ENCODE peak calls at places on chromosomes 16 and 17, in four cellular contexts. One of them, this sample, is unnamed.

GRCh38 chr17:50798424-50799344 is 31.4 kb upstream of the ANKRD40CL start:
- DNase-seq in MM.1S: no peak
- DNase-seq in hepatocyte: peak; percentile 21
- DNase-seq in GM12878: no peak
- DNase-seq in this sample: no peak

GRCh38 chr16:62891-63290 is 9.3 kb downstream of the SNRNP25 start:
- DNase-seq in GM12878: no peak
- DNase-seq in hepatocyte: no peak
- DNase-seq in MM.1S: no peak
- DNase-seq in this sample: no peak

GRCh38 chr16:68289621-68290329 is 21.0 kb downstream of the SLC7A6OS start:
- DNase-seq in MM.1S: no peak
- DNase-seq in GM12878: peak; percentile 77
- DNase-seq in hepatocyte: no peak
- DNase-seq in this sample: peak; percentile 78

GRCh38 chr16:82016268-82016667 is 5.0 kb upstream of the SDR42E1 start:
- DNase-seq in GM12878: no peak
- DNase-seq in MM.1S: peak; percentile 11
- DNase-seq in hepatocyte: peak; percentile 25
- DNase-seq in this sample: peak; percentile 24

GRCh38 chr17:77385750-77386501 is 245.2 kb downstream of the SEC14L1 start:
- DNase-seq in GM12878: no peak
- DNase-seq in MM.1S: no peak
- DNase-seq in hepatocyte: no peak
- DNase-seq in this sample: no peak

GRCh38 chr17:80283116-80283852 is 22.6 kb downstream of the RNF213 start:
- DNase-seq in GM12878: no peak
- DNase-seq in MM.1S: no peak
- DNase-seq in hepatocyte: no peak
- DNase-seq in this sample: no peak

GRCh38 chr17:60586288-60586974 is 13.6 kb upstream of the PPM1D start:
- DNase-seq in MM.1S: peak; percentile 24
- DNase-seq in hepatocyte: peak; percentile 40
- DNase-seq in GM12878: no peak
- DNase-seq in this sample: no peak

GRCh38 chr17:60525347-60525623 is 757 bp downstream of the APPBP2 start:
- DNase-seq in hepatocyte: peak; percentile 40
- DNase-seq in GM12878: no peak
- DNase-seq in MM.1S: no peak
- DNase-seq in this sample: peak; percentile 28

GRCh38 chr17:41707803-41708669 is 4.1 kb upstream of the GAST start:
- DNase-seq in GM12878: no peak
- DNase-seq in MM.1S: no peak
- DNase-seq in hepatocyte: no peak
- DNase-seq in this sample: no peak

GRCh38 chr16:582614-583331 is 7.1 kb upstream of the RAB40C start:
- DNase-seq in hepatocyte: no peak
- DNase-seq in MM.1S: no peak
- DNase-seq in GM12878: no peak
- DNase-seq in this sample: no peak

GRCh38 chr17:73465130-73465529 is 153.3 kb upstream of the CDC42EP4 start:
- DNase-seq in hepatocyte: no peak
- DNase-seq in GM12878: no peak
- DNase-seq in MM.1S: no peak
- DNase-seq in this sample: no peak

GRCh38 chr17:74080936-74081335 is 122.5 kb upstream of the RPL38 start:
- DNase-seq in MM.1S: no peak
- DNase-seq in hepatocyte: no peak
- DNase-seq in GM12878: no peak
- DNase-seq in this sample: no peak

GRCh38 chr17:67528751-67529436 is 151.8 kb downstream of the PITPNC1 start:
- DNase-seq in MM.1S: no peak
- DNase-seq in GM12878: no peak
- DNase-seq in hepatocyte: peak; percentile 88
- DNase-seq in this sample: peak; percentile 95

GRCh38 chr16:11085025-11085485 is 140.7 kb downstream of the CLEC16A start:
- DNase-seq in MM.1S: no peak
- DNase-seq in GM12878: no peak
- DNase-seq in hepatocyte: no peak
- DNase-seq in this sample: peak; percentile 71

GRCh38 chr16:85310868-85311585 is 198.8 kb upstream of the CIBAR2 start:
- DNase-seq in hepatocyte: no peak
- DNase-seq in MM.1S: no peak
- DNase-seq in GM12878: no peak
- DNase-seq in this sample: no peak

GRCh38 chr17:39808409-39808997 is 55.6 kb downstream of the IKZF3 start:
- DNase-seq in MM.1S: no peak
- DNase-seq in hepatocyte: peak; percentile 9
- DNase-seq in GM12878: no peak
- DNase-seq in this sample: no peak

GRCh38 chr17:37488607-37489196 is 989 bp upstream of the DUSP14 start:
- DNase-seq in MM.1S: peak; percentile 76
- DNase-seq in hepatocyte: peak; percentile 91
- DNase-seq in GM12878: no peak
- DNase-seq in this sample: peak; percentile 97
- TF ChIP-seq EZH2 in MM.1S: no peak
- TF ChIP-seq EZH2 in hepatocyte: no peak
- TF ChIP-seq EZH2 in GM12878: no peak
- TF ChIP-seq EZH2 in this sample: no peak

GRCh38 chr17:78896834-78897638 is 6.0 kb downstream of the CEP295NL start:
- DNase-seq in hepatocyte: no peak
- DNase-seq in GM12878: no peak
- DNase-seq in MM.1S: no peak
- DNase-seq in this sample: no peak

GRCh38 chr17:78897639-78897996 is 5.4 kb downstream of the CEP295NL start:
- DNase-seq in hepatocyte: no peak
- DNase-seq in MM.1S: no peak
- DNase-seq in GM12878: no peak
- DNase-seq in this sample: no peak

GRCh38 chr17:78893684-78894083 is 9.3 kb downstream of the CEP295NL start:
- DNase-seq in hepatocyte: no peak
- DNase-seq in MM.1S: no peak
- DNase-seq in GM12878: no peak
- DNase-seq in this sample: no peak

GRCh38 chr17:78896091-78896833 is 6.7 kb downstream of the CEP295NL start:
- DNase-seq in GM12878: no peak
- DNase-seq in MM.1S: no peak
- DNase-seq in hepatocyte: no peak
- DNase-seq in this sample: no peak

DNA sequence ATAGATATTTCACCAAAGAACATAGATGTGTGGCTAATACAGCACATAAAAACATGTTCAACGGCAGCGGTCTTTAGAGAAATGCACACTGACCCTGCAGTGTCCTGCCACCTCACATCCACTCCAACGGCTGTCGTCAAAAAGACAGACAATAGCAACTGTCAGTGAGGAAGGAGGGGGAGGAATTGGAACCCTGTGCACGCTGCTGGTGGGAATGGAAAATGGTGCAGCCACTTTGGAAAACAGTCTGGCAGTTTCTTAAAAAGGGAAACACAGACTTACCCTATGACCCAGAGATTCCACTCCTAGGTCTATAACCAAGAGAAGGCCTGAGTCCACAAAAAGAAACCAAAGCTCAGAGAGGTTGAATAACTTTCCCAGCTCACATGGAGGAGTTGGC is 7.7 kb downstream of the CEP295NL start:
- DNase-seq in MM.1S: no peak
- DNase-seq in GM12878: no peak
- DNase-seq in hepatocyte: no peak
- DNase-seq in this sample: no peak
- H3K27ac ChIP-seq in MM.1S: no peak overlapping the region
- H3K27ac ChIP-seq in GM12878: no peak overlapping the region
- H3K27ac ChIP-seq in hepatocyte: no peak overlapping the region
- H3K27ac ChIP-seq in this sample: peak overlapping the region; percentile 26

GRCh38 chr17:45149669-45150603 is 1.7 kb downstream of the HEXIM1 start:
- DNase-seq in GM12878: no peak
- DNase-seq in MM.1S: peak; percentile 49
- DNase-seq in hepatocyte: peak; percentile 76
- DNase-seq in this sample: peak; percentile 63
- TF ChIP-seq EZH2 in GM12878: no peak
- TF ChIP-seq EZH2 in MM.1S: no peak
- TF ChIP-seq EZH2 in hepatocyte: no peak
- TF ChIP-seq EZH2 in this sample: no peak

DNA sequence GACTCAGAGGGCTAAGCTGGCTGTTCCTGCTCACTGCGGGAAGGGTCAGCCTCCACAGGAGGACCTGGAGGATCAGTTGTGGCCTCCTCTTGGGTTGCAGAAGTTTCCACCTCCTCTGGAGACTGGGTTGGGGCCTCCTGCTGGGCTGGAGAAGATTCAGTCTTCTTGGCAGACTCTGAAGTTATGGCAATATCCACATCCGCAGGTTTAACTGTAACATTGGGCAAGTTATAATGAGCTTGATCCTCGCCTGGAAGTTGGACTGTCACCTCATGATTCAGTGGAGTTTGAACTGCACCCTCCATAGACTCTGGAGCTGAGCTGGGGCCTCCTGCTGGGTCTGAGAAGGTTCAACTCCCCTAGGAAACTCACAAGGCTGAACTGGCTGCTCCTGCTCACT is 47.6 kb upstream of the TMEM97 start:
- DNase-seq in MM.1S: no peak
- DNase-seq in hepatocyte: no peak
- DNase-seq in GM12878: no peak
- DNase-seq in this sample: no peak
- H3K27ac ChIP-seq in MM.1S: no peak overlapping the region
- H3K27ac ChIP-seq in hepatocyte: no peak overlapping the region
- H3K27ac ChIP-seq in GM12878: no peak overlapping the region
- H3K27ac ChIP-seq in this sample: no peak overlapping the region

DNA sequence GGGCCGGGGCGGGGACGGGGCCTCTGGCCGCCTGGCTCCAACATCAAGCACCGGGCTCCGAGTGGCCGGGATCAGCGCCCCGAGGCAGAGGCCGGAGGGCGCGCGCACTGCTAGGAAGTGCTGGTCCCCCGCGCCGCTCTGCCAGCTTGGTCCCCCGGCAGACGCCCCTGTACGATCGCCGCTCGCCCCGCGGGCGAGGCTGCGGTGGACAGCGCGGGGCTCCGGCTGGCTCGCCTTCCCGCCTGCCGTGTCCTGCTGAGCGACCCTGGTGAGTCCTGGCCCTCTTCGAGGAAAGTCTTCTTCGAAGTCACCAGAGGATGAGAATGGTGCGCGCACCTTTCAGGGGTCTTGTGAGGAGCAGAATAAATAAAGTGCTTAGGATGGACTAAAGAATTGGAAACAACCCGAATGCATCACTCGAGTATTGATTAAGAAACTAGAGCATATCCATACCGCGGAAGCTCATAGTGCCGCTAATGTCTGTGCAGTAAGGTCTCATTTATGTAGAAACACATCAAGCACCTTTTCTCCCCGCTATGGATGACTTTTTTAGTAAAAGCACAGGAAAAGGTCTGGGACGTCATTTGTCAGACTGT is 389 bp downstream of the ZNF213 start:
- DNase-seq in hepatocyte: no peak
- DNase-seq in GM12878: no peak
- DNase-seq in MM.1S: no peak
- DNase-seq in this sample: no peak
- TF ChIP-seq EZH2 in hepatocyte: no peak
- TF ChIP-seq EZH2 in GM12878: no peak
- TF ChIP-seq EZH2 in MM.1S: no peak
- TF ChIP-seq EZH2 in this sample: no peak

GRCh38 chr16:50172195-50172922 is 19.3 kb downstream of the TENT4B start:
- DNase-seq in GM12878: no peak
- DNase-seq in MM.1S: no peak
- DNase-seq in hepatocyte: no peak
- DNase-seq in this sample: no peak

GRCh38 chr16:50169555-50170096 is 16.5 kb downstream of the TENT4B start:
- DNase-seq in GM12878: no peak
- DNase-seq in MM.1S: no peak
- DNase-seq in hepatocyte: no peak
- DNase-seq in this sample: no peak

GRCh38 chr16:50166511-50167500 is 13.7 kb downstream of the TENT4B start:
- DNase-seq in hepatocyte: no peak
- DNase-seq in GM12878: no peak
- DNase-seq in MM.1S: no peak
- DNase-seq in this sample: no peak

GRCh38 chr16:50165473-50165872 is 12.4 kb downstream of the TENT4B start:
- DNase-seq in MM.1S: no peak
- DNase-seq in GM12878: no peak
- DNase-seq in hepatocyte: no peak
- DNase-seq in this sample: no peak

GRCh38 chr16:50167603-50168002 is 14.5 kb downstream of the TENT4B start:
- DNase-seq in GM12878: no peak
- DNase-seq in hepatocyte: no peak
- DNase-seq in MM.1S: no peak
- DNase-seq in this sample: no peak
- H3K27ac ChIP-seq in GM12878: peak overlapping the region; percentile 9
- H3K27ac ChIP-seq in hepatocyte: no peak overlapping the region
- H3K27ac ChIP-seq in MM.1S: no peak overlapping the region
- H3K27ac ChIP-seq in this sample: no peak overlapping the region

DNA sequence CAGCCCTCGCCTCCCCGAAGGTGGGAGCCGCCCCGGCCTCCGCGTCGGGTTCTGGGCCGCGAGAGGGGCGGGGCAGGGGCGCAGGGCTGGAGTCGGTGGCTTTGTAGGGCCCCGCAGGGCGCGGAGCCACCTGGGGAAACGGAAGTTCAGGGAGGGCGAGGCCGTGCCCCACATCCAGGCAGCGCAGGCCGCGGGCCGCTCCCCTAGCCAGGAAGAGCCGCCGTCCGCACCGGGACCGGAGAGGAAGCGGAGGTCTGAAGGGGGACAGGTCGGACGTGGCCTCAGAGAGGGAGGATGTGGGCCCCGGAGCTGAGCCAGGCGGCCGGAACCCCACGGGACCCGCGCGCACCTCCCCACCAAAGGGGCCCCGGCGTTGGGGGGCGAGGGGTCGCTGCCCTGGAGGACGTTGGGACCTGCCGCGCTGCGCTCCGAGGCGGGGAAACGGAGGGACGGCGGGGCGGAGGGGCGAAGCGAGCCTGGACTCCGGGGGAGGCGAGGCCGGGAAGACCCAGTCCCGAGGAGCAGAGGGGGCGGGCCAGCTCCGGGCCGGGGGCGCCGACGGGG is 482 bp upstream of the SLC16A3 start:
- DNase-seq in GM12878: no peak
- DNase-seq in hepatocyte: peak; percentile 67
- DNase-seq in MM.1S: peak; percentile 67
- DNase-seq in this sample: no peak
- TF ChIP-seq EZH2 in GM12878: no peak
- TF ChIP-seq EZH2 in hepatocyte: no peak
- TF ChIP-seq EZH2 in MM.1S: no peak
- TF ChIP-seq EZH2 in this sample: no peak

GRCh38 chr17:64131606-64132270 is 1.8 kb upstream of the ERN1 start:
- DNase-seq in MM.1S: peak; percentile 73
- DNase-seq in GM12878: no peak
- DNase-seq in hepatocyte: no peak
- DNase-seq in this sample: no peak
- H3K27ac ChIP-seq in MM.1S: peak overlapping the region; percentile 91
- H3K27ac ChIP-seq in GM12878: peak overlapping the region; percentile 83
- H3K27ac ChIP-seq in hepatocyte: no peak overlapping the region
- H3K27ac ChIP-seq in this sample: no peak overlapping the region

This sample was measured in fibroblast of lung.